ENCODE peak calls at places on chromosomes 6 and 20, in ten cellular contexts. One of them, this sample, is unnamed.

GRCh38 chr6:129875610-129876515 is 14.7 kb upstream of the TMEM244 start:
- DNase-seq in ecto neural progenitor cell: no peak
- DNase-seq in AG09309: no peak
- DNase-seq in amniotic stem cell: no peak
- DNase-seq in CD8-positive, alpha-beta T cell: no peak
- DNase-seq in sciatic nerve: no peak
- DNase-seq in COLO829: no peak
- DNase-seq in activated CD8-positive, alpha-beta T cell treated with anti-CD3 and anti-CD28 coated beads for 36 hours: no peak
- DNase-seq in HT1080: no peak
- DNase-seq in endothelial cell: no peak
- DNase-seq in this sample: no peak

GRCh38 chr20:10679269-10679668 is 5.5 kb upstream of the JAG1 start:
- DNase-seq in ecto neural progenitor cell: no peak
- DNase-seq in AG09309: no peak
- DNase-seq in amniotic stem cell: peak
- DNase-seq in CD8-positive, alpha-beta T cell: no peak
- DNase-seq in sciatic nerve: no peak
- DNase-seq in COLO829: peak
- DNase-seq in activated CD8-positive, alpha-beta T cell treated with anti-CD3 and anti-CD28 coated beads for 36 hours: no peak
- DNase-seq in HT1080: peak
- DNase-seq in endothelial cell: no peak
- DNase-seq in this sample: no peak

GRCh38 chr20:43949248-43949647 is 34.6 kb downstream of the TOX2 start:
- DNase-seq in ecto neural progenitor cell: no peak
- DNase-seq in AG09309: no peak
- DNase-seq in amniotic stem cell: no peak
- DNase-seq in CD8-positive, alpha-beta T cell: no peak
- DNase-seq in sciatic nerve: no peak
- DNase-seq in COLO829: no peak
- DNase-seq in activated CD8-positive, alpha-beta T cell treated with anti-CD3 and anti-CD28 coated beads for 36 hours: no peak
- DNase-seq in HT1080: no peak
- DNase-seq in endothelial cell: no peak
- DNase-seq in this sample: no peak

GRCh38 chr6:166664135-166664534 is 37.1 kb upstream of the RPS6KA2 start:
- DNase-seq in ecto neural progenitor cell: no peak
- DNase-seq in AG09309: no peak
- DNase-seq in amniotic stem cell: no peak
- DNase-seq in CD8-positive, alpha-beta T cell: no peak
- DNase-seq in sciatic nerve: no peak
- DNase-seq in COLO829: no peak
- DNase-seq in activated CD8-positive, alpha-beta T cell treated with anti-CD3 and anti-CD28 coated beads for 36 hours: no peak
- DNase-seq in HT1080: no peak
- DNase-seq in endothelial cell: no peak
- DNase-seq in this sample: no peak

GRCh38 chr20:46220808-46221207 is 87.5 kb downstream of the CDH22 start:
- DNase-seq in ecto neural progenitor cell: peak
- DNase-seq in AG09309: no peak
- DNase-seq in amniotic stem cell: no peak
- DNase-seq in CD8-positive, alpha-beta T cell: no peak
- DNase-seq in sciatic nerve: no peak
- DNase-seq in COLO829: no peak
- DNase-seq in activated CD8-positive, alpha-beta T cell treated with anti-CD3 and anti-CD28 coated beads for 36 hours: no peak
- DNase-seq in HT1080: no peak
- DNase-seq in endothelial cell: no peak
- DNase-seq in this sample: no peak

GRCh38 chr20:44609511-44610312 is 27.3 kb downstream of the PKIG start:
- DNase-seq in ecto neural progenitor cell: peak
- DNase-seq in AG09309: peak
- DNase-seq in amniotic stem cell: peak
- DNase-seq in CD8-positive, alpha-beta T cell: peak
- DNase-seq in sciatic nerve: peak
- DNase-seq in COLO829: peak
- DNase-seq in activated CD8-positive, alpha-beta T cell treated with anti-CD3 and anti-CD28 coated beads for 36 hours: peak
- DNase-seq in HT1080: peak
- DNase-seq in endothelial cell: peak
- DNase-seq in this sample: no peak

GRCh38 chr6:159981591-159982245 is 12.8 kb downstream of the IGF2R start:
- DNase-seq in ecto neural progenitor cell: no peak
- DNase-seq in AG09309: no peak
- DNase-seq in amniotic stem cell: no peak
- DNase-seq in CD8-positive, alpha-beta T cell: no peak
- DNase-seq in sciatic nerve: no peak
- DNase-seq in COLO829: peak
- DNase-seq in activated CD8-positive, alpha-beta T cell treated with anti-CD3 and anti-CD28 coated beads for 36 hours: peak
- DNase-seq in HT1080: peak
- DNase-seq in endothelial cell: peak
- DNase-seq in this sample: no peak

GRCh38 chr20:21272679-21273078 is 30.5 kb upstream of the XRN2 start:
- DNase-seq in ecto neural progenitor cell: no peak
- DNase-seq in AG09309: no peak
- DNase-seq in amniotic stem cell: no peak
- DNase-seq in CD8-positive, alpha-beta T cell: no peak
- DNase-seq in sciatic nerve: no peak
- DNase-seq in COLO829: no peak
- DNase-seq in activated CD8-positive, alpha-beta T cell treated with anti-CD3 and anti-CD28 coated beads for 36 hours: no peak
- DNase-seq in HT1080: no peak
- DNase-seq in endothelial cell: no peak
- DNase-seq in this sample: no peak

GRCh38 chr20:40689100-40689942 is at the start of gene MAFB:
- DNase-seq in ecto neural progenitor cell: peak
- DNase-seq in AG09309: peak
- DNase-seq in amniotic stem cell: peak
- DNase-seq in CD8-positive, alpha-beta T cell: no peak
- DNase-seq in sciatic nerve: peak
- DNase-seq in COLO829: peak
- DNase-seq in activated CD8-positive, alpha-beta T cell treated with anti-CD3 and anti-CD28 coated beads for 36 hours: peak
- DNase-seq in HT1080: peak
- DNase-seq in endothelial cell: peak
- DNase-seq in this sample: peak

GRCh38 chr6:54856137-54856536 is 9.6 kb downstream of the FAM83B start:
- DNase-seq in ecto neural progenitor cell: no peak
- DNase-seq in AG09309: no peak
- DNase-seq in amniotic stem cell: no peak
- DNase-seq in CD8-positive, alpha-beta T cell: no peak
- DNase-seq in sciatic nerve: no peak
- DNase-seq in COLO829: no peak
- DNase-seq in activated CD8-positive, alpha-beta T cell treated with anti-CD3 and anti-CD28 coated beads for 36 hours: no peak
- DNase-seq in HT1080: no peak
- DNase-seq in endothelial cell: no peak
- DNase-seq in this sample: no peak

GRCh38 chr6:146286976-146287375 is 256.7 kb upstream of the RAB32 start:
- DNase-seq in ecto neural progenitor cell: no peak
- DNase-seq in AG09309: no peak
- DNase-seq in amniotic stem cell: no peak
- DNase-seq in CD8-positive, alpha-beta T cell: no peak
- DNase-seq in sciatic nerve: no peak
- DNase-seq in COLO829: no peak
- DNase-seq in activated CD8-positive, alpha-beta T cell treated with anti-CD3 and anti-CD28 coated beads for 36 hours: no peak
- DNase-seq in HT1080: no peak
- DNase-seq in endothelial cell: no peak
- DNase-seq in this sample: no peak

GRCh38 chr6:50608421-50608820 is 104.9 kb upstream of the TFAP2D start:
- DNase-seq in ecto neural progenitor cell: no peak
- DNase-seq in AG09309: no peak
- DNase-seq in amniotic stem cell: no peak
- DNase-seq in CD8-positive, alpha-beta T cell: no peak
- DNase-seq in sciatic nerve: no peak
- DNase-seq in COLO829: no peak
- DNase-seq in activated CD8-positive, alpha-beta T cell treated with anti-CD3 and anti-CD28 coated beads for 36 hours: no peak
- DNase-seq in HT1080: no peak
- DNase-seq in endothelial cell: no peak
- DNase-seq in this sample: no peak

GRCh38 chr6:149271348-149272340 is 45.9 kb upstream of the TAB2 start:
- DNase-seq in ecto neural progenitor cell: no peak
- DNase-seq in AG09309: peak
- DNase-seq in amniotic stem cell: no peak
- DNase-seq in CD8-positive, alpha-beta T cell: peak
- DNase-seq in sciatic nerve: no peak
- DNase-seq in COLO829: no peak
- DNase-seq in activated CD8-positive, alpha-beta T cell treated with anti-CD3 and anti-CD28 coated beads for 36 hours: peak
- DNase-seq in HT1080: peak
- DNase-seq in endothelial cell: no peak
- DNase-seq in this sample: no peak

GRCh38 chr6:15887491-15888461 is 224.9 kb upstream of the DTNBP1 start:
- DNase-seq in ecto neural progenitor cell: no peak
- DNase-seq in AG09309: no peak
- DNase-seq in amniotic stem cell: no peak
- DNase-seq in CD8-positive, alpha-beta T cell: no peak
- DNase-seq in sciatic nerve: no peak
- DNase-seq in COLO829: no peak
- DNase-seq in activated CD8-positive, alpha-beta T cell treated with anti-CD3 and anti-CD28 coated beads for 36 hours: no peak
- DNase-seq in HT1080: no peak
- DNase-seq in endothelial cell: no peak
- DNase-seq in this sample: no peak

GRCh38 chr20:47489448-47489872 is 12.2 kb upstream of the NCOA3 start:
- DNase-seq in ecto neural progenitor cell: no peak
- DNase-seq in AG09309: no peak
- DNase-seq in amniotic stem cell: no peak
- DNase-seq in CD8-positive, alpha-beta T cell: peak
- DNase-seq in sciatic nerve: peak
- DNase-seq in COLO829: no peak
- DNase-seq in activated CD8-positive, alpha-beta T cell treated with anti-CD3 and anti-CD28 coated beads for 36 hours: peak
- DNase-seq in HT1080: no peak
- DNase-seq in endothelial cell: no peak
- DNase-seq in this sample: peak

GRCh38 chr20:58579819-58580492 is 64.8 kb upstream of the APCDD1L start:
- DNase-seq in ecto neural progenitor cell: no peak
- DNase-seq in AG09309: no peak
- DNase-seq in amniotic stem cell: no peak
- DNase-seq in CD8-positive, alpha-beta T cell: no peak
- DNase-seq in sciatic nerve: peak
- DNase-seq in COLO829: no peak
- DNase-seq in activated CD8-positive, alpha-beta T cell treated with anti-CD3 and anti-CD28 coated beads for 36 hours: no peak
- DNase-seq in HT1080: no peak
- DNase-seq in endothelial cell: no peak
- DNase-seq in this sample: no peak

GRCh38 chr6:110357696-110358535 is at the start of gene METTL24:
- DNase-seq in ecto neural progenitor cell: peak
- DNase-seq in AG09309: no peak
- DNase-seq in amniotic stem cell: no peak
- DNase-seq in CD8-positive, alpha-beta T cell: peak
- DNase-seq in sciatic nerve: no peak
- DNase-seq in COLO829: no peak
- DNase-seq in activated CD8-positive, alpha-beta T cell treated with anti-CD3 and anti-CD28 coated beads for 36 hours: peak
- DNase-seq in HT1080: no peak
- DNase-seq in endothelial cell: peak
- DNase-seq in this sample: no peak

GRCh38 chr6:30323806-30324205 is 2.9 kb upstream of the TRIM39 start:
- DNase-seq in ecto neural progenitor cell: no peak
- DNase-seq in AG09309: no peak
- DNase-seq in amniotic stem cell: no peak
- DNase-seq in CD8-positive, alpha-beta T cell: no peak
- DNase-seq in sciatic nerve: no peak
- DNase-seq in COLO829: no peak
- DNase-seq in activated CD8-positive, alpha-beta T cell treated with anti-CD3 and anti-CD28 coated beads for 36 hours: peak
- DNase-seq in HT1080: peak
- DNase-seq in endothelial cell: no peak
- DNase-seq in this sample: no peak

GRCh38 chr6:167978607-167979006 is 18.9 kb upstream of the KIF25 start:
- DNase-seq in ecto neural progenitor cell: no peak
- DNase-seq in AG09309: no peak
- DNase-seq in amniotic stem cell: no peak
- DNase-seq in CD8-positive, alpha-beta T cell: no peak
- DNase-seq in sciatic nerve: no peak
- DNase-seq in COLO829: no peak
- DNase-seq in activated CD8-positive, alpha-beta T cell treated with anti-CD3 and anti-CD28 coated beads for 36 hours: no peak
- DNase-seq in HT1080: no peak
- DNase-seq in endothelial cell: no peak
- DNase-seq in this sample: no peak

GRCh38 chr20:22490287-22491187 is 93.8 kb downstream of the FOXA2 start:
- DNase-seq in ecto neural progenitor cell: peak
- DNase-seq in AG09309: no peak
- DNase-seq in amniotic stem cell: no peak
- DNase-seq in CD8-positive, alpha-beta T cell: no peak
- DNase-seq in sciatic nerve: no peak
- DNase-seq in COLO829: no peak
- DNase-seq in activated CD8-positive, alpha-beta T cell treated with anti-CD3 and anti-CD28 coated beads for 36 hours: no peak
- DNase-seq in HT1080: no peak
- DNase-seq in endothelial cell: no peak
- DNase-seq in this sample: no peak

GRCh38 chr6:7725849-7726415 is at the start of gene BMP6:
- DNase-seq in ecto neural progenitor cell: peak
- DNase-seq in AG09309: peak
- DNase-seq in amniotic stem cell: peak
- DNase-seq in CD8-positive, alpha-beta T cell: no peak
- DNase-seq in sciatic nerve: peak
- DNase-seq in COLO829: peak
- DNase-seq in activated CD8-positive, alpha-beta T cell treated with anti-CD3 and anti-CD28 coated beads for 36 hours: peak
- DNase-seq in HT1080: peak
- DNase-seq in endothelial cell: peak
- DNase-seq in this sample: peak

GRCh38 chr6:10383312-10384063 is 31.4 kb downstream of the TFAP2A start:
- DNase-seq in ecto neural progenitor cell: peak
- DNase-seq in AG09309: no peak
- DNase-seq in amniotic stem cell: no peak
- DNase-seq in CD8-positive, alpha-beta T cell: no peak
- DNase-seq in sciatic nerve: no peak
- DNase-seq in COLO829: peak
- DNase-seq in activated CD8-positive, alpha-beta T cell treated with anti-CD3 and anti-CD28 coated beads for 36 hours: no peak
- DNase-seq in HT1080: no peak
- DNase-seq in endothelial cell: no peak
- DNase-seq in this sample: no peak

GRCh38 chr6:112243861-112244415 is 10.4 kb downstream of the LAMA4 start:
- DNase-seq in ecto neural progenitor cell: no peak
- DNase-seq in AG09309: no peak
- DNase-seq in amniotic stem cell: no peak
- DNase-seq in CD8-positive, alpha-beta T cell: no peak
- DNase-seq in sciatic nerve: no peak
- DNase-seq in COLO829: no peak
- DNase-seq in activated CD8-positive, alpha-beta T cell treated with anti-CD3 and anti-CD28 coated beads for 36 hours: no peak
- DNase-seq in HT1080: no peak
- DNase-seq in endothelial cell: no peak
- DNase-seq in this sample: no peak

GRCh38 chr20:31260326-31260932 is 3.0 kb downstream of the DEFB115 start:
- DNase-seq in ecto neural progenitor cell: no peak
- DNase-seq in AG09309: no peak
- DNase-seq in amniotic stem cell: no peak
- DNase-seq in CD8-positive, alpha-beta T cell: no peak
- DNase-seq in sciatic nerve: no peak
- DNase-seq in COLO829: peak
- DNase-seq in activated CD8-positive, alpha-beta T cell treated with anti-CD3 and anti-CD28 coated beads for 36 hours: peak
- DNase-seq in HT1080: peak
- DNase-seq in endothelial cell: no peak
- DNase-seq in this sample: no peak

This sample was measured in ascending aorta.